ENCODE peak calls at places on chromosome 18, in six cellular contexts. X, D, N, U, O and Q are unnamed samples.
A peak's percentile ranks its signal among the peaks of the same experiment; 100 is the strongest.

GRCh38 chr18:54269924-54270844 is 867 bp downstream of the POLI start:
- DNase-seq in X (no peak), D (peak; percentile 30), N (no peak), U (peak; percentile 39), O (peak; percentile 66), Q (peak; percentile 68)

GRCh38 chr18:25164837-25165791 is 186.9 kb downstream of the ZNF521 start:
- DNase-seq in X (no peak), D (no peak), N (no peak), U (no peak), O (no peak), Q (no peak)

GRCh38 chr18:47323158-47323557 is 71.7 kb upstream of the SKOR2 start:
- DNase-seq in X (no peak), D (no peak), N (no peak), U (no peak), O (no peak), Q (no peak)

GRCh38 chr18:926946-927345 is 22.3 kb downstream of the ADCYAP1 start:
- DNase-seq in X (no peak), D (no peak), N (no peak), U (no peak), O (no peak), Q (no peak)

GRCh38 chr18:62069556-62069955 is 117.3 kb downstream of the PIGN start:
- DNase-seq in X (no peak), D (no peak), N (no peak), U (no peak), O (no peak), Q (no peak)

GRCh38 chr18:49655266-49656097 is 93.6 kb downstream of the LIPG start:
- DNase-seq in X (no peak), D (no peak), N (no peak), U (no peak), O (no peak), Q (no peak)

GRCh38 chr18:45772081-45772480 is 48.1 kb downstream of the SLC14A1 start:
- DNase-seq in X (no peak), D (no peak), N (no peak), U (no peak), O (no peak), Q (no peak)

GRCh38 chr18:36461551-36461987 is 164.1 kb downstream of the FHOD3 start:
- DNase-seq in X (no peak), D (no peak), N (no peak), U (no peak), O (no peak), Q (no peak)

GRCh38 chr18:32469190-32469611 is 1.5 kb downstream of the GAREM1 start:
- DNase-seq in X (no peak), D (peak; percentile 12), N (no peak), U (peak; percentile 10), O (peak; percentile 41), Q (peak; percentile 28)

GRCh38 chr18:45957100-45957499 is 10.0 kb downstream of the EPG5 start:
- DNase-seq in X (no peak), D (no peak), N (no peak), U (no peak), O (no peak), Q (no peak)

GRCh38 chr18:50656396-50656795 is 96.5 kb downstream of the MAPK4 start:
- DNase-seq in X (no peak), D (no peak), N (no peak), U (no peak), O (no peak), Q (no peak)

GRCh38 chr18:67426477-67426876 is 90.0 kb downstream of the DSEL start:
- DNase-seq in X (no peak), D (no peak), N (no peak), U (no peak), O (no peak), Q (no peak)

GRCh38 chr18:21915546-21915945 is 175.0 kb downstream of the MIB1 start:
- DNase-seq in X (no peak), D (no peak), N (no peak), U (no peak), O (no peak), Q (peak; percentile 29)

GRCh38 chr18:48215876-48216638 is 193.1 kb downstream of the ZBTB7C start:
- DNase-seq in X (no peak), D (no peak), N (no peak), U (no peak), O (no peak), Q (no peak)

GRCh38 chr18:711693-712400 is 583 bp downstream of the ENOSF1 start:
- DNase-seq in X (peak; percentile 55), D (peak; percentile 50), N (peak; percentile 27), U (peak; percentile 71), O (peak; percentile 82), Q (peak; percentile 83)

GRCh38 chr18:43592268-43592667 is 315.0 kb upstream of the SYT4 start:
- DNase-seq in X (no peak), D (no peak), N (no peak), U (no peak), O (no peak), Q (no peak)

GRCh38 chr18:74595425-74595824 is 2.2 kb upstream of the ZNF407 start:
- DNase-seq in X (no peak), D (no peak), N (no peak), U (no peak), O (no peak), Q (no peak)

GRCh38 chr18:74596959-74597661 is 560 bp upstream of the ZNF407 start:
- DNase-seq in X (peak; percentile 65), D (peak; percentile 18), N (no peak), U (peak; percentile 57), O (peak; percentile 76), Q (peak; percentile 92)

GRCh38 chr18:74598350-74599001 is 806 bp downstream of the ZNF407 start:
- DNase-seq in X (peak; percentile 53), D (peak; percentile 31), N (no peak), U (peak; percentile 15), O (peak; percentile 60), Q (peak; percentile 91)

DNA sequence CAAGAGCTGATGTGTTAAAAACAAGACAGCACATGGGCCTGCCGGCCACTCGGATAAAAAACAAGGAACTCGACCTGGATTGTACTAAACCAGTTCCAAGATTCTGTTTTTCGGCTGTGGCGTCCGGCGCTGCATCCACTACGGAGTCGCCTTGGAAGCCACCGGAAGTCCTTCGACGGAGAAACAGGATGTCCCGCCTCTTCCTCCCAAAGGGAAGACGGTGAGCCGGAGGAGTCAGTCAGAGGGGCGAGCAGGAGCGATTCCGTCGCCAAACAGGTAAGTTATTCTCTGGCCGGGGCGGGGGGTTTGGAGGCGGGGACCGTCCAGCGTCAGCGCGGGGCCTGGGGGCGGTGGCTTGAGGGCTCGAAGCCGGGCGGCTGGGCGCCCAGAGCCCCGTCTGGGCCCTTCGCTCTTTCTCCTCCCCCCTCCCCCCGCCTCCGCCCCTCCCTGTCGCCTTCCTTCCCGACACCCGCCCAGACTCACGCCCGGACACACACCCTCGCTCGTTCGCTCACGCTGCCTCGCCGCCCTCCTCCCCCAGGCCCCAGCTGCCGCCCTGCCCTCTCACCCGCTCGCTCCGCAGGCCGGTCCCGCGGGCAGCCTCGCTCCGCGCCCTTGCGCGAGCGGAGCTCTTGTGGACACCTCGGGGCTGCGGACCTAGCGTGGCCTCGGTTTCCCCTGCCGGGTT is at the start of gene ZNF407:
- DNase-seq in X (peak; percentile 80), D (peak; percentile 57), N (peak; percentile 61), U (peak; percentile 83), O (peak; percentile 90), Q (peak; percentile 78)
- TF ChIP-seq POLR2A in X (peak; percentile 9), D (no peak), N (peak; percentile 70), U (no peak), O (peak; percentile 69), Q (no peak)

GRCh38 chr18:75207298-75208054 is 1.5 kb downstream of the PTGR3 start:
- DNase-seq in X (no peak), D (no peak), N (no peak), U (no peak), O (peak; percentile 47), Q (no peak)

GRCh38 chr18:75208055-75208835 is 694 bp downstream of the PTGR3 start:
- DNase-seq in X (no peak), D (no peak), N (no peak), U (peak; percentile 60), O (peak; percentile 64), Q (peak; percentile 92)

GRCh38 chr18:75204978-75205759 is 3.8 kb downstream of the PTGR3 start:
- DNase-seq in X (no peak), D (no peak), N (no peak), U (no peak), O (no peak), Q (no peak)

GRCh38 chr18:75205760-75206109 is 3.2 kb downstream of the PTGR3 start:
- DNase-seq in X (no peak), D (no peak), N (no peak), U (no peak), O (no peak), Q (no peak)

GRCh38 chr18:75206637-75207297 is 2.2 kb downstream of the PTGR3 start:
- DNase-seq in X (no peak), D (no peak), N (no peak), U (no peak), O (no peak), Q (peak; percentile 51)
- H3K4me1 ChIP-seq in X (no peaks in the 10 kb centered on the region), D (peaks cover 19% of the 10 kb centered on the region), N (no peaks in the 10 kb centered on the region), U (no peaks in the 10 kb centered on the region), O (peaks cover 36% of the 10 kb centered on the region), Q (peaks cover 44% of the 10 kb centered on the region)

GRCh38 chr18:3623769-3624545 is 174.0 kb downstream of the TGIF1 start:
- DNase-seq in X (peak; percentile 75), D (peak; percentile 69), N (no peak), U (peak; percentile 61), O (peak; percentile 85), Q (peak; percentile 88)

GRCh38 chr18:3625717-3626091 is 175.7 kb downstream of the TGIF1 start:
- DNase-seq in X (no peak), D (no peak), N (no peak), U (no peak), O (no peak), Q (no peak)

GRCh38 chr18:3626927-3627240 is 176.9 kb downstream of the TGIF1 start:
- DNase-seq in X (no peak), D (no peak), N (no peak), U (no peak), O (no peak), Q (no peak)

GRCh38 chr18:3624546-3624817 is 174.5 kb downstream of the TGIF1 start:
- DNase-seq in X (no peak), D (no peak), N (no peak), U (no peak), O (no peak), Q (no peak)

GRCh38 chr18:3624818-3625716 is 175.1 kb downstream of the TGIF1 start:
- DNase-seq in X (no peak), D (peak; percentile 72), N (no peak), U (no peak), O (peak; percentile 42), Q (no peak)
- TF ChIP-seq POLR2A in X (no peak), D (no peak), N (no peak), U (no peak), O (no peak), Q (no peak)

GRCh38 chr18:13379930-13380665 is 161.5 kb downstream of the LDLRAD4 start:
- DNase-seq in X (no peak), D (no peak), N (no peak), U (no peak), O (no peak), Q (no peak)
- H3K4me1 ChIP-seq in X (peaks cover 11% of the 10 kb centered on the region), D (peaks cover 9% of the 10 kb centered on the region), N (peaks cover 22% of the 10 kb centered on the region), U (peaks cover 12% of the 10 kb centered on the region), O (peaks cover 25% of the 10 kb centered on the region), Q (peaks cover 30% of the 10 kb centered on the region)

DNA sequence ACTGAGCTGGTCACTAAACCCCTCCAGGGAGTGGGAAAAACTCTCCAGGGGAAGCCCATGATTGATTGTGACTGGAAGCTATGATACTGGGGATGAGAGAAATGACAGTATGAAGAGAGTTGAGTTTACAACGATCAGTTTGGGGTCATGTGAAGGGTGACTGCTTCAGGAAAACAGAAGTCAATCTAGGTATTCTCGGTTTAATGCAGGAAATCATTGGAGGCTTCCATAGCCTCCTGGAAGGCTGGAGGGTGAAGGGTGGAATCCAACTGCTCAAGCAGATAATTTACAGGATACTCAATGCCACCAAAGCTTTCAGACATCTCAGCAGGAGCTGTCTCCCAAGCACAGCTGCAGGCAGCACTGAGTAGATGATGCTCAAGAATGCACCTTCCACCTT is 154.6 kb downstream of the ZNF516 start:
- DNase-seq in X (no peak), D (no peak), N (no peak), U (no peak), O (no peak), Q (no peak)
- TF ChIP-seq POLR2A in X (no peak), D (no peak), N (no peak), U (no peak), O (no peak), Q (no peak)